ENCODE peak calls at places on chromosomes 7 and 10, in seven cellular contexts. One of them, this sample, is unnamed.

GRCh38 chr7:18020138-18020715 is 7.4 kb downstream of the PRPS1L1 start:
- DNase-seq in upper lobe of right lung: no peak
- DNase-seq in body of pancreas: no peak
- DNase-seq in psoas muscle: no peak
- DNase-seq in IMR-90: no peak
- DNase-seq in lower lobe of right lung: no peak
- DNase-seq in left ventricle myocardium inferior: no peak
- DNase-seq in this sample: no peak

GRCh38 chr7:29884399-29885272 is 78.3 kb downstream of the WIPF3 start:
- DNase-seq in upper lobe of right lung: peak; percentile 74
- DNase-seq in body of pancreas: peak; percentile 17
- DNase-seq in psoas muscle: no peak
- DNase-seq in IMR-90: no peak
- DNase-seq in lower lobe of right lung: no peak
- DNase-seq in left ventricle myocardium inferior: no peak
- DNase-seq in this sample: no peak

GRCh38 chr7:121020652-121021051 is 32.1 kb downstream of the CPED1 start:
- DNase-seq in upper lobe of right lung: no peak
- DNase-seq in body of pancreas: no peak
- DNase-seq in psoas muscle: no peak
- DNase-seq in IMR-90: peak; percentile 72
- DNase-seq in lower lobe of right lung: no peak
- DNase-seq in left ventricle myocardium inferior: no peak
- DNase-seq in this sample: no peak

GRCh38 chr7:127974611-127975010 is 56.6 kb downstream of the LRRC4 start:
- DNase-seq in upper lobe of right lung: no peak
- DNase-seq in body of pancreas: no peak
- DNase-seq in psoas muscle: no peak
- DNase-seq in IMR-90: no peak
- DNase-seq in lower lobe of right lung: no peak
- DNase-seq in left ventricle myocardium inferior: no peak
- DNase-seq in this sample: no peak

GRCh38 chr10:115882021-115882420 is 391.0 kb downstream of the GFRA1 start:
- DNase-seq in upper lobe of right lung: no peak
- DNase-seq in body of pancreas: no peak
- DNase-seq in psoas muscle: no peak
- DNase-seq in IMR-90: no peak
- DNase-seq in lower lobe of right lung: no peak
- DNase-seq in left ventricle myocardium inferior: no peak
- DNase-seq in this sample: no peak

GRCh38 chr10:119428789-119429188 is 113.7 kb downstream of the RGS10 start:
- DNase-seq in upper lobe of right lung: no peak
- DNase-seq in body of pancreas: no peak
- DNase-seq in psoas muscle: no peak
- DNase-seq in IMR-90: peak; percentile 40
- DNase-seq in lower lobe of right lung: no peak
- DNase-seq in left ventricle myocardium inferior: no peak
- DNase-seq in this sample: no peak

GRCh38 chr7:16589895-16590294 is 55.7 kb downstream of the ANKMY2 start:
- DNase-seq in upper lobe of right lung: no peak
- DNase-seq in body of pancreas: no peak
- DNase-seq in psoas muscle: no peak
- DNase-seq in IMR-90: no peak
- DNase-seq in lower lobe of right lung: no peak
- DNase-seq in left ventricle myocardium inferior: no peak
- DNase-seq in this sample: no peak

GRCh38 chr10:113665806-113666354 is 2.0 kb upstream of the NRAP start:
- DNase-seq in upper lobe of right lung: no peak
- DNase-seq in body of pancreas: no peak
- DNase-seq in psoas muscle: peak; percentile 49
- DNase-seq in IMR-90: peak; percentile 93
- DNase-seq in lower lobe of right lung: no peak
- DNase-seq in left ventricle myocardium inferior: no peak
- DNase-seq in this sample: no peak

GRCh38 chr10:113326160-113327111 is 226.4 kb upstream of the HABP2 start:
- DNase-seq in upper lobe of right lung: no peak
- DNase-seq in body of pancreas: peak; percentile 70
- DNase-seq in psoas muscle: peak; percentile 79
- DNase-seq in IMR-90: peak; percentile 81
- DNase-seq in lower lobe of right lung: no peak
- DNase-seq in left ventricle myocardium inferior: no peak
- DNase-seq in this sample: no peak

GRCh38 chr7:87190806-87191205 is 28.7 kb downstream of the TMEM243 start:
- DNase-seq in upper lobe of right lung: no peak
- DNase-seq in body of pancreas: no peak
- DNase-seq in psoas muscle: no peak
- DNase-seq in IMR-90: peak; percentile 2
- DNase-seq in lower lobe of right lung: no peak
- DNase-seq in left ventricle myocardium inferior: no peak
- DNase-seq in this sample: no peak

GRCh38 chr10:78424721-78425120 is 391.1 kb downstream of the RPS24 start:
- DNase-seq in upper lobe of right lung: no peak
- DNase-seq in body of pancreas: no peak
- DNase-seq in psoas muscle: no peak
- DNase-seq in IMR-90: no peak
- DNase-seq in lower lobe of right lung: no peak
- DNase-seq in left ventricle myocardium inferior: no peak
- DNase-seq in this sample: no peak

GRCh38 chr10:103513383-103514060 is 20.0 kb downstream of the NEURL1 start:
- DNase-seq in upper lobe of right lung: peak; percentile 38
- DNase-seq in body of pancreas: no peak
- DNase-seq in psoas muscle: no peak
- DNase-seq in IMR-90: no peak
- DNase-seq in lower lobe of right lung: no peak
- DNase-seq in left ventricle myocardium inferior: no peak
- DNase-seq in this sample: no peak

GRCh38 chr10:124523886-124524285 is 62.3 kb downstream of the LHPP start:
- DNase-seq in upper lobe of right lung: no peak
- DNase-seq in body of pancreas: no peak
- DNase-seq in psoas muscle: no peak
- DNase-seq in IMR-90: no peak
- DNase-seq in lower lobe of right lung: no peak
- DNase-seq in left ventricle myocardium inferior: no peak
- DNase-seq in this sample: no peak

GRCh38 chr7:76129366-76129765 is 72.3 kb upstream of the SRRM3 start:
- DNase-seq in upper lobe of right lung: no peak
- DNase-seq in body of pancreas: no peak
- DNase-seq in psoas muscle: no peak
- DNase-seq in IMR-90: peak; percentile 37
- DNase-seq in lower lobe of right lung: no peak
- DNase-seq in left ventricle myocardium inferior: no peak
- DNase-seq in this sample: no peak

GRCh38 chr7:76129836-76130235 is 71.9 kb upstream of the SRRM3 start:
- DNase-seq in upper lobe of right lung: no peak
- DNase-seq in body of pancreas: no peak
- DNase-seq in psoas muscle: no peak
- DNase-seq in IMR-90: no peak
- DNase-seq in lower lobe of right lung: no peak
- DNase-seq in left ventricle myocardium inferior: no peak
- DNase-seq in this sample: no peak

GRCh38 chr7:76123316-76123715 is 75.4 kb downstream of the MDH2 start:
- DNase-seq in upper lobe of right lung: no peak
- DNase-seq in body of pancreas: no peak
- DNase-seq in psoas muscle: no peak
- DNase-seq in IMR-90: no peak
- DNase-seq in lower lobe of right lung: no peak
- DNase-seq in left ventricle myocardium inferior: no peak
- DNase-seq in this sample: no peak

GRCh38 chr7:76125560-76125959 is 76.1 kb upstream of the SRRM3 start:
- DNase-seq in upper lobe of right lung: no peak
- DNase-seq in body of pancreas: no peak
- DNase-seq in psoas muscle: no peak
- DNase-seq in IMR-90: peak; percentile 25
- DNase-seq in lower lobe of right lung: no peak
- DNase-seq in left ventricle myocardium inferior: no peak
- DNase-seq in this sample: no peak

DNA sequence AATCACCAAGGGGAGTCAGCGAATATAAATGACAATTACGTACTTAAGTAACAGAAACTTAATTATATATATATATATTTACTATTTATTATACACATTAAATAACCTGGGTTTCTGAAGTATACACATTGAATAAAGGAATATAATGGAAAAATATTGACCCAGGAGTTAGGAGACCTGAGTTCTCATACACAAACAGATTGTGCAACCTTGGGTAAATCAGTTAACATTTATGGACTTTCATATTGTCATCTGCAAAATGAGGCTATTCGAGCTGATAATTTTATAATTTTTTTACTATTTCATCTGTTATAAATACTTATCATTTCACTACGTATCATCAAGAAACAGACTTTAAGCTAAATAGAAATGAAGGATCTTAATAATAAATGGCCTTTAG is 75.1 kb upstream of the SRRM3 start:
- DNase-seq in upper lobe of right lung: no peak
- DNase-seq in body of pancreas: no peak
- DNase-seq in psoas muscle: no peak
- DNase-seq in IMR-90: no peak
- DNase-seq in lower lobe of right lung: no peak
- DNase-seq in left ventricle myocardium inferior: no peak
- DNase-seq in this sample: no peak
- H3K27ac ChIP-seq in upper lobe of right lung: no peak overlapping the region
- H3K27ac ChIP-seq in body of pancreas: no peak overlapping the region
- H3K27ac ChIP-seq in psoas muscle: no peak overlapping the region
- H3K27ac ChIP-seq in IMR-90: no peak overlapping the region
- H3K27ac ChIP-seq in lower lobe of right lung: no peak overlapping the region
- H3K27ac ChIP-seq in left ventricle myocardium inferior: no peak overlapping the region
- H3K27ac ChIP-seq in this sample: no peak overlapping the region

DNA sequence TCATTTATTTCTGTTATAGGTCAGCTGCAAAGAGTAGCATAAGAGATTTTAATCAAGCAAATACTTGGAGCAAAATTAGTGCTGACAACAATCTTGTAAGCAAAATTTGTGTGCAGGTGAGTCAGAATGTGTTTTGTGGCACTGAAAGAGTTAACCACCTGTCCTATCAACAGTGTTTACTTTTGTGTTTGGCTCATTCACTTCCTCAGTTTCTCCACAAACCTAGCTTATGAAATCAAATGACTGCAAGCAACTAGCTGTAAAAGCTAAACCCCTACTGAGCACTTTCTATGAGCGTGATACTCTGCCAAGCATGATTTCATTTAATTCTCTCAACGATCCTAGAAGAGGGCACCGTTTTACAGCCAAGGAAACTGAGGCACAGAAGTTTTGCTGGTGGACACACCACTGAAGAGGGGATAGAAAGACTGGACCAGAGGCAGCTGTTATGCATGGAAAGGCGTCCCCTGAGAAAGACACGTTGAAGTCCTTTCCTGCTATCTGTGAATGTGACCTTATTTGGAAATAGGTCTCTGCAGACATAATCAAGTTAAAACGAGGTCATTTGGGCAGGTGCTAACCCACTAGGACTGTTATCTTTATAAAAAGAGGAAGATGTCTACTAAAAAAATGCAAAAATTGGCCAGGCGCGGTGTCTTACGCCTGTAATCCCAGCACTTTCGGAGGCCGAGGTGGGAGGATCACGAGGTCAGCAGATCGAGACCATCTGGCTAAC is 31.8 kb downstream of the ELMO1 start:
- DNase-seq in upper lobe of right lung: no peak
- DNase-seq in body of pancreas: no peak
- DNase-seq in psoas muscle: no peak
- DNase-seq in IMR-90: no peak
- DNase-seq in lower lobe of right lung: no peak
- DNase-seq in left ventricle myocardium inferior: no peak
- DNase-seq in this sample: no peak
- H3K4me3 ChIP-seq in upper lobe of right lung: no peak overlapping the region
- H3K4me3 ChIP-seq in body of pancreas: no peak overlapping the region
- H3K4me3 ChIP-seq in psoas muscle: no peak overlapping the region
- H3K4me3 ChIP-seq in IMR-90: no peak overlapping the region
- H3K4me3 ChIP-seq in lower lobe of right lung: no peak overlapping the region
- H3K4me3 ChIP-seq in left ventricle myocardium inferior: no peak overlapping the region
- H3K4me3 ChIP-seq in this sample: no peak overlapping the region

DNA sequence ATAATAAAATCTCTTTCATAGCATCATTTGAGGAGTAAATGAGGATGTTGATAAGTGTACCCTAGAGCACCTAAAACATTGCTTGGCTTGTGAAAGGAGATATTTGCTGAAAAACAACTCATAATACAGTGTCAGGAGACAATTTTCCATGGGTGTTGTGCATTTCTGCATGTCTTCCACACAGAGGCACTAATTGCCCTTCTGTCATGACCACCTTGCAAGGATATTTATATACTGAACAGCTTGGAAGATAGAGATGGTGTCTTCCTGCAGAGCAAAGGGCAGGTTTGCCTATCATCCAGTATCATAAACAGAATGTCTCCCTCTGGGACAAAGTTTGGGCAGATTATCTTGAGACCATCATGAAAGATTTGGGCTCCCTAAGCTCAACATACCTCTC is 495.2 kb upstream of the LRRN3 start:
- DNase-seq in upper lobe of right lung: no peak
- DNase-seq in body of pancreas: no peak
- DNase-seq in psoas muscle: no peak
- DNase-seq in IMR-90: no peak
- DNase-seq in lower lobe of right lung: no peak
- DNase-seq in left ventricle myocardium inferior: no peak
- DNase-seq in this sample: no peak
- TF ChIP-seq CTCF in upper lobe of right lung: no peak
- TF ChIP-seq CTCF in body of pancreas: no peak
- TF ChIP-seq CTCF in psoas muscle: no peak
- TF ChIP-seq CTCF in IMR-90: no peak
- TF ChIP-seq CTCF in lower lobe of right lung: no peak
- TF ChIP-seq CTCF in left ventricle myocardium inferior: peak; percentile 40
- TF ChIP-seq CTCF in this sample: no peak

DNA sequence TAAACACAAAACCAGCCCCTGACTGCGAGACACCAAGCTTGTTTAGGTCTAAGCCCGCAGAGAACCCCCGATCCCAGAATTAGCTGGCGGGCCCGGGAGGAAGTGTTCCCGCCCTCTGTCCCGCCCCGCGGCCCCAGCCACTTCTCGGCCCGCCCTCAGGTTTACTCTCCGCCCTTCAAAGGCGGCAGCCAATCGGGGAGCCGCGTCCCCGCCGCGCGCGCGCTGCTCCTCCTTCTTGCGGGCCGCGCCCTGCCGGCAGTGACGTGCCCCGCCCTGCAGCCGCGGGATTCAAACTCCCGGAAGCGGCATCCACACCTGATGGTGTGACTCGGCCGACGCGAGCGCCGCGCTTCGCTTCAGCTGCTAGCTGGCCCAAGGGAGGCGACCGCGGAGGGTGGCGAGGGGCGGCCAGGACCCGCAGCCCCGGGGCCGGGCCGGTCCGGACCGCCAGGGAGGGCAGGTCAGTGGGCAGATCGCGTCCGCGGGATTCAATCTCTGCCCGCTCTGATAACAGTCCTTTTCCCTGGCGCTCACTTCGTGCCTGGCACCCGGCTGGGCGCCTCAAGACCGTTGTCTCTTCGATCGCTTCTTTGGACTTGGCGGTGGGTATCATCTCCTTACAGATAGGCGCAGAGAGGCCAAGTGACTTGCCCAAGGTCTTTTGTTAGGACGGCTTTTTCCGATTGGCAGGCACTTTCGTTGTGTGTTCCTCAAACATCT is at the start of gene CEP55:
- DNase-seq in upper lobe of right lung: peak; percentile 98
- DNase-seq in body of pancreas: peak; percentile 94
- DNase-seq in psoas muscle: peak; percentile 94
- DNase-seq in IMR-90: peak; percentile 87
- DNase-seq in lower lobe of right lung: peak; percentile 96
- DNase-seq in left ventricle myocardium inferior: peak; percentile 95
- DNase-seq in this sample: peak; percentile 96
- H3K27ac ChIP-seq in upper lobe of right lung: peak within 1 kb of the TSS; percentile 32
- H3K27ac ChIP-seq in body of pancreas: peak within 1 kb of the TSS; percentile 52
- H3K27ac ChIP-seq in psoas muscle: peak within 1 kb of the TSS; percentile 60
- H3K27ac ChIP-seq in IMR-90: peak within 1 kb of the TSS; percentile 58
- H3K27ac ChIP-seq in lower lobe of right lung: peak within 1 kb of the TSS; percentile 37
- H3K27ac ChIP-seq in left ventricle myocardium inferior: peak within 1 kb of the TSS; percentile 68
- H3K27ac ChIP-seq in this sample: peak within 1 kb of the TSS; percentile 80

GRCh38 chr10:93816123-93816747 is 58.5 kb downstream of the LGI1 start:
- DNase-seq in upper lobe of right lung: peak; percentile 78
- DNase-seq in body of pancreas: peak; percentile 50
- DNase-seq in psoas muscle: peak; percentile 43
- DNase-seq in IMR-90: peak; percentile 47
- DNase-seq in lower lobe of right lung: peak; percentile 67
- DNase-seq in left ventricle myocardium inferior: peak; percentile 36
- DNase-seq in this sample: no peak
- H3K4me3 ChIP-seq in upper lobe of right lung: no peak overlapping the region
- H3K4me3 ChIP-seq in body of pancreas: no peak overlapping the region
- H3K4me3 ChIP-seq in psoas muscle: no peak overlapping the region
- H3K4me3 ChIP-seq in IMR-90: no peak overlapping the region
- H3K4me3 ChIP-seq in lower lobe of right lung: no peak overlapping the region
- H3K4me3 ChIP-seq in left ventricle myocardium inferior: peak overlapping the region; percentile 7
- H3K4me3 ChIP-seq in this sample: peak overlapping the region; percentile 57